ENCODE peak calls at places on chromosomes 1 and 21, in seven cellular contexts. One of them, this sample, is unnamed. For H3K27me3, the result is how much of the 10 kb centered on the place peaks cover.

GRCh38 chr1:154730986-154731489 is 123.1 kb upstream of the ADAR start:
- DNase-seq in pancreas: no peak
- DNase-seq in BJ: no peak
- DNase-seq in cardiac muscle cell: peak
- DNase-seq in sigmoid colon: peak
- DNase-seq in dorsolateral prefrontal cortex: no peak
- DNase-seq in tibial artery: no peak
- DNase-seq in this sample: no peak

GRCh38 chr1:83112248-83112885 is 886.6 kb downstream of the TTLL7 start:
- DNase-seq in dorsolateral prefrontal cortex: no peak
- DNase-seq in tibial artery: no peak
- DNase-seq in BJ: no peak
- DNase-seq in cardiac muscle cell: no peak
- DNase-seq in sigmoid colon: no peak
- DNase-seq in pancreas: no peak
- DNase-seq in this sample: no peak

GRCh38 chr1:100482748-100483147 is 55.2 kb upstream of the GPR88 start:
- DNase-seq in cardiac muscle cell: no peak
- DNase-seq in sigmoid colon: no peak
- DNase-seq in BJ: no peak
- DNase-seq in pancreas: no peak
- DNase-seq in tibial artery: no peak
- DNase-seq in dorsolateral prefrontal cortex: no peak
- DNase-seq in this sample: no peak

GRCh38 chr1:2347907-2348306 is 43.4 kb downstream of the MORN1 start:
- DNase-seq in cardiac muscle cell: no peak
- DNase-seq in tibial artery: peak
- DNase-seq in dorsolateral prefrontal cortex: no peak
- DNase-seq in sigmoid colon: peak
- DNase-seq in pancreas: no peak
- DNase-seq in BJ: no peak
- DNase-seq in this sample: no peak

GRCh38 chr1:244353572-244354091 is 98.1 kb downstream of the ADSS2 start:
- DNase-seq in dorsolateral prefrontal cortex: no peak
- DNase-seq in sigmoid colon: no peak
- DNase-seq in tibial artery: peak
- DNase-seq in cardiac muscle cell: peak
- DNase-seq in BJ: peak
- DNase-seq in pancreas: no peak
- DNase-seq in this sample: peak

GRCh38 chr1:3470650-3471355 is 16.3 kb downstream of the ARHGEF16 start:
- DNase-seq in BJ: no peak
- DNase-seq in pancreas: no peak
- DNase-seq in tibial artery: no peak
- DNase-seq in dorsolateral prefrontal cortex: no peak
- DNase-seq in cardiac muscle cell: no peak
- DNase-seq in sigmoid colon: peak
- DNase-seq in this sample: no peak

GRCh38 chr21:15122241-15122640 is 57.4 kb upstream of the NRIP1 start:
- DNase-seq in sigmoid colon: no peak
- DNase-seq in tibial artery: no peak
- DNase-seq in BJ: no peak
- DNase-seq in cardiac muscle cell: no peak
- DNase-seq in pancreas: no peak
- DNase-seq in dorsolateral prefrontal cortex: no peak
- DNase-seq in this sample: no peak

GRCh38 chr1:63868220-63868897 is 94.5 kb downstream of the ROR1 start:
- DNase-seq in BJ: no peak
- DNase-seq in sigmoid colon: peak
- DNase-seq in tibial artery: no peak
- DNase-seq in pancreas: no peak
- DNase-seq in cardiac muscle cell: no peak
- DNase-seq in dorsolateral prefrontal cortex: no peak
- DNase-seq in this sample: no peak

GRCh38 chr1:153028771-153029170 is 2.2 kb upstream of the SPRR1B start:
- DNase-seq in cardiac muscle cell: no peak
- DNase-seq in sigmoid colon: no peak
- DNase-seq in dorsolateral prefrontal cortex: no peak
- DNase-seq in BJ: no peak
- DNase-seq in pancreas: no peak
- DNase-seq in tibial artery: no peak
- DNase-seq in this sample: no peak

GRCh38 chr1:232968396-232968795 is 18.0 kb downstream of the NTPCR start:
- DNase-seq in sigmoid colon: no peak
- DNase-seq in tibial artery: no peak
- DNase-seq in dorsolateral prefrontal cortex: no peak
- DNase-seq in BJ: no peak
- DNase-seq in cardiac muscle cell: no peak
- DNase-seq in pancreas: no peak
- DNase-seq in this sample: no peak

GRCh38 chr1:2629627-2630497 is 3.0 kb downstream of the MMEL1 start:
- DNase-seq in BJ: no peak
- DNase-seq in cardiac muscle cell: no peak
- DNase-seq in tibial artery: no peak
- DNase-seq in sigmoid colon: no peak
- DNase-seq in pancreas: no peak
- DNase-seq in dorsolateral prefrontal cortex: no peak
- DNase-seq in this sample: no peak

GRCh38 chr21:41045534-41046268 is 122.3 kb upstream of the BACE2 start:
- DNase-seq in BJ: no peak
- DNase-seq in sigmoid colon: no peak
- DNase-seq in pancreas: peak
- DNase-seq in dorsolateral prefrontal cortex: no peak
- DNase-seq in cardiac muscle cell: no peak
- DNase-seq in tibial artery: no peak
- DNase-seq in this sample: no peak

GRCh38 chr1:55747285-55747890 is 532.2 kb upstream of the USP24 start:
- DNase-seq in BJ: no peak
- DNase-seq in tibial artery: no peak
- DNase-seq in sigmoid colon: no peak
- DNase-seq in cardiac muscle cell: peak
- DNase-seq in dorsolateral prefrontal cortex: no peak
- DNase-seq in pancreas: no peak
- DNase-seq in this sample: no peak

GRCh38 chr1:116261227-116261626 is 111.8 kb upstream of the ATP1A1 start:
- DNase-seq in BJ: no peak
- DNase-seq in dorsolateral prefrontal cortex: no peak
- DNase-seq in pancreas: no peak
- DNase-seq in cardiac muscle cell: peak
- DNase-seq in tibial artery: no peak
- DNase-seq in sigmoid colon: no peak
- DNase-seq in this sample: peak

GRCh38 chr21:40847956-40848355 is 998 bp upstream of the DSCAM start:
- DNase-seq in sigmoid colon: no peak
- DNase-seq in BJ: no peak
- DNase-seq in pancreas: no peak
- DNase-seq in tibial artery: no peak
- DNase-seq in dorsolateral prefrontal cortex: peak
- DNase-seq in cardiac muscle cell: no peak
- DNase-seq in this sample: no peak

GRCh38 chr1:63915121-63915520 is 141.3 kb downstream of the ROR1 start:
- DNase-seq in tibial artery: no peak
- DNase-seq in sigmoid colon: no peak
- DNase-seq in BJ: no peak
- DNase-seq in cardiac muscle cell: no peak
- DNase-seq in pancreas: no peak
- DNase-seq in dorsolateral prefrontal cortex: no peak
- DNase-seq in this sample: no peak

GRCh38 chr21:28883931-28884330 is 108.7 kb downstream of the LTN1 start:
- DNase-seq in pancreas: no peak
- DNase-seq in sigmoid colon: no peak
- DNase-seq in dorsolateral prefrontal cortex: no peak
- DNase-seq in tibial artery: no peak
- DNase-seq in cardiac muscle cell: no peak
- DNase-seq in BJ: peak
- DNase-seq in this sample: no peak

GRCh38 chr1:26239936-26240335 is 5.9 kb downstream of the CEP85 start:
- DNase-seq in BJ: no peak
- DNase-seq in cardiac muscle cell: peak
- DNase-seq in pancreas: no peak
- DNase-seq in dorsolateral prefrontal cortex: no peak
- DNase-seq in sigmoid colon: no peak
- DNase-seq in tibial artery: no peak
- DNase-seq in this sample: no peak

GRCh38 chr1:7383671-7384070 is 387.4 kb upstream of the VAMP3 start:
- DNase-seq in pancreas: no peak
- DNase-seq in sigmoid colon: no peak
- DNase-seq in BJ: no peak
- DNase-seq in cardiac muscle cell: no peak
- DNase-seq in tibial artery: peak
- DNase-seq in dorsolateral prefrontal cortex: no peak
- DNase-seq in this sample: peak

GRCh38 chr1:213702703-213703102 is 285.1 kb upstream of the PROX1 start:
- DNase-seq in sigmoid colon: no peak
- DNase-seq in cardiac muscle cell: no peak
- DNase-seq in BJ: no peak
- DNase-seq in tibial artery: no peak
- DNase-seq in dorsolateral prefrontal cortex: no peak
- DNase-seq in pancreas: no peak
- DNase-seq in this sample: no peak

GRCh38 chr1:213269829-213270228 is 218.8 kb downstream of the RPS6KC1 start:
- DNase-seq in dorsolateral prefrontal cortex: no peak
- DNase-seq in tibial artery: no peak
- DNase-seq in pancreas: no peak
- DNase-seq in cardiac muscle cell: peak
- DNase-seq in sigmoid colon: no peak
- DNase-seq in BJ: no peak
- DNase-seq in this sample: no peak

GRCh38 chr1:27719286-27720251 is 6.2 kb upstream of the FAM76A start:
- DNase-seq in BJ: no peak
- DNase-seq in cardiac muscle cell: peak
- DNase-seq in sigmoid colon: no peak
- DNase-seq in tibial artery: no peak
- DNase-seq in pancreas: no peak
- DNase-seq in dorsolateral prefrontal cortex: no peak
- DNase-seq in this sample: no peak

GRCh38 chr1:155307247-155307740 is 1.4 kb upstream of the FDPS start:
- DNase-seq in sigmoid colon: no peak
- DNase-seq in BJ: no peak
- DNase-seq in pancreas: no peak
- DNase-seq in tibial artery: no peak
- DNase-seq in dorsolateral prefrontal cortex: no peak
- DNase-seq in cardiac muscle cell: peak
- DNase-seq in this sample: no peak

GRCh38 chr1:18712254-18712605 is 81.6 kb downstream of the PAX7 start:
- DNase-seq in dorsolateral prefrontal cortex: no peak
- DNase-seq in sigmoid colon: no peak
- DNase-seq in BJ: no peak
- DNase-seq in pancreas: no peak
- DNase-seq in cardiac muscle cell: no peak
- DNase-seq in tibial artery: no peak
- DNase-seq in this sample: no peak
- H3K27me3 ChIP-seq in dorsolateral prefrontal cortex: under half
- H3K27me3 ChIP-seq in sigmoid colon: under half
- H3K27me3 ChIP-seq in BJ: under half
- H3K27me3 ChIP-seq in pancreas: under half
- H3K27me3 ChIP-seq in cardiac muscle cell: under half
- H3K27me3 ChIP-seq in tibial artery: under half
- H3K27me3 ChIP-seq in this sample: under half

GRCh38 chr1:90708826-90709225 is 8.3 kb downstream of the BARHL2 start:
- DNase-seq in cardiac muscle cell: no peak
- DNase-seq in tibial artery: no peak
- DNase-seq in pancreas: no peak
- DNase-seq in BJ: no peak
- DNase-seq in sigmoid colon: no peak
- DNase-seq in dorsolateral prefrontal cortex: no peak
- DNase-seq in this sample: no peak
- H3K27me3 ChIP-seq in cardiac muscle cell: half or more
- H3K27me3 ChIP-seq in tibial artery: under half
- H3K27me3 ChIP-seq in pancreas: under half
- H3K27me3 ChIP-seq in BJ: half or more
- H3K27me3 ChIP-seq in sigmoid colon: half or more
- H3K27me3 ChIP-seq in dorsolateral prefrontal cortex: half or more
- H3K27me3 ChIP-seq in this sample: half or more

DNA sequence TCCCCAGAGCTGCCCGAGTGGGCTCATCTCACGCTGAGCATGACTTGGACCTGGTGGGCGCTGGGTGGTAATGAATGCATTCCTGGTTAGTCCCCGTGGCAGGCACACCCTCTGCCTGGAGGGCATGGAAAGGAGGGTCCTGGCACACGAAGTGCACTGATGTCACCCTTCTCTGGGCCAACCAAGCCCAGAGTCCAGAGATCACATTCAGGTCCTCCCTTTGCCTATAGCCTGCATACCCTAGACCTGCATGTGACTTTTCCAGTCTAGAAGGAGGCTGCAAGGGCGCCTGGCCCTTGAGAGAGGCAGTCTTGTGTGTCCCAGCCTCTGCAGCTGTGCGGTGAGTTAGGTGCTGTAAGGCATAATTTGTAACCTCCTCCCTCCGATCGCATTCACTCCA is 22.1 kb downstream of the PADI2 start:
- DNase-seq in tibial artery: no peak
- DNase-seq in BJ: no peak
- DNase-seq in cardiac muscle cell: no peak
- DNase-seq in pancreas: no peak
- DNase-seq in dorsolateral prefrontal cortex: no peak
- DNase-seq in sigmoid colon: no peak
- DNase-seq in this sample: no peak
- H3K27me3 ChIP-seq in tibial artery: under half
- H3K27me3 ChIP-seq in BJ: under half
- H3K27me3 ChIP-seq in cardiac muscle cell: under half
- H3K27me3 ChIP-seq in pancreas: under half
- H3K27me3 ChIP-seq in dorsolateral prefrontal cortex: under half
- H3K27me3 ChIP-seq in sigmoid colon: under half
- H3K27me3 ChIP-seq in this sample: under half

GRCh38 chr1:203311368-203312301 is 6.3 kb downstream of the BTG2 start:
- DNase-seq in dorsolateral prefrontal cortex: no peak
- DNase-seq in tibial artery: peak
- DNase-seq in cardiac muscle cell: no peak
- DNase-seq in BJ: no peak
- DNase-seq in sigmoid colon: no peak
- DNase-seq in pancreas: no peak
- DNase-seq in this sample: no peak
- H3K27me3 ChIP-seq in dorsolateral prefrontal cortex: under half
- H3K27me3 ChIP-seq in tibial artery: under half
- H3K27me3 ChIP-seq in cardiac muscle cell: under half
- H3K27me3 ChIP-seq in BJ: under half
- H3K27me3 ChIP-seq in sigmoid colon: under half
- H3K27me3 ChIP-seq in pancreas: under half
- H3K27me3 ChIP-seq in this sample: under half

DNA sequence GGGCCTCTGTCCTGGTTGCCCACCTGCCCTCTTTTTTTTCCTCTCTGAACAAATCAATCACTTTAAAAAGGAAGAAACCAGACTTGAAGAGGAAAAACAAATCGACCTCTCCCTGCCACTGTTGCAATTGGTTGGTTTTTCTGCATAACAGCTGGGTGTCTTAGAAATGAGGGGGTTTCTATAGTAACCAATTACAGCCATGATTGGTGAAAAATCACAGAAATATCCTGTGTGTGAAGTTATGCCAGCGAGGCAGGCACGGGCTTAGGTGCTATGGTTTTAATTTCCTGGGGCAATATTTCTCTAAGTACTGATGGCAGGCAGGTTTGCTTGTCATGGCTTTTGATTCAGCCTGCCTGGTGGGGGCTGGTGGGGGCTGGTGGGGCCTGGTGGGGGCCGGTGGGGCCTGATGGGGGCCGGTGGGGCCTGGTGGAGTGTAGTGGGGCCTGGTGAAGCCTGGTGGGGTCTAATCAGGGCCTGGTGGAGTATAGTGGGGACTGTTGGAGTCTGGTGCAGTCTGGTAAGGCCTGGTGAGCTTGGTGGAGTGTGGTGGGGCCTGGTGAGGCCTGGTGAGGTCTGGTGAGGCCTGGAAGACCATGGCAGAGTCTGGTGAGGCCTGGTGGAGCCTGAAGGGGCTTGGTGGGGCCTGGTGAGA is 54.6 kb downstream of the AJAP1 start:
- DNase-seq in cardiac muscle cell: no peak
- DNase-seq in pancreas: no peak
- DNase-seq in BJ: no peak
- DNase-seq in dorsolateral prefrontal cortex: no peak
- DNase-seq in sigmoid colon: no peak
- DNase-seq in tibial artery: no peak
- DNase-seq in this sample: no peak
- H3K27me3 ChIP-seq in cardiac muscle cell: under half
- H3K27me3 ChIP-seq in pancreas: under half
- H3K27me3 ChIP-seq in BJ: under half
- H3K27me3 ChIP-seq in dorsolateral prefrontal cortex: under half
- H3K27me3 ChIP-seq in sigmoid colon: under half
- H3K27me3 ChIP-seq in tibial artery: under half
- H3K27me3 ChIP-seq in this sample: under half

This sample was measured in colonic mucosa.